ENCODE peak calls at places on chromosomes 13 and 19, in nine cellular contexts. X, C, B, I, G, A, P, D and J are unnamed samples.

GRCh38 chr13:27037571-27037970 is 134.0 kb downstream of the USP12 start:
- DNase-seq in X (no peak), A (no peak), B (no peak), G (no peak), I (no peak), P (no peak), D (no peak), C (no peak), J (no peak)

GRCh38 chr19:13430790-13431582 is 75.3 kb downstream of the CACNA1A start:
- DNase-seq in C (peak), B (peak), A (peak), X (peak), D (peak), G (peak), P (peak), I (peak), J (peak)

GRCh38 chr13:99269627-99270252 is 11.6 kb upstream of the GPR18 start:
- DNase-seq in D (peak), B (no peak), I (no peak), C (peak), P (no peak), X (no peak), A (no peak), G (peak), J (no peak)

GRCh38 chr13:91329736-91330135 is 17.8 kb upstream of the MIR17HG start:
- DNase-seq in A (no peak), I (no peak), P (no peak), X (no peak), G (no peak), C (no peak), D (no peak), B (no peak), J (no peak)

GRCh38 chr19:55384576-55385235 is 614 bp upstream of the TMEM238 start:
- DNase-seq in I (peak), C (no peak), A (no peak), D (no peak), P (no peak), X (no peak), G (no peak), B (no peak), J (no peak)

GRCh38 chr19:35247526-35248309 is 1.1 kb upstream of the LSR start:
- DNase-seq in G (no peak), I (peak), X (peak), P (peak), B (peak), C (peak), D (peak), A (no peak), J (peak)

GRCh38 chr13:51396352-51396751 is 56.5 kb downstream of the INTS6 start:
- DNase-seq in P (no peak), A (no peak), I (no peak), B (no peak), D (peak), C (no peak), G (peak), X (no peak), J (no peak)

GRCh38 chr13:100542546-100543156 is 45.9 kb downstream of the GGACT start:
- DNase-seq in X (no peak), P (no peak), G (peak), D (peak), A (peak), I (no peak), C (peak), B (peak), J (no peak)

GRCh38 chr19:2315818-2316353 is 7.9 kb upstream of the LINGO3 start:
- DNase-seq in I (peak), B (peak), G (peak), P (peak), C (peak), D (peak), X (peak), A (no peak), J (peak)

GRCh38 chr13:21747456-21747855 is 76.6 kb downstream of the FGF9 start:
- DNase-seq in D (no peak), I (no peak), G (no peak), X (no peak), B (no peak), P (no peak), A (no peak), C (no peak), J (no peak)

GRCh38 chr13:30526612-30527217 is 61.0 kb upstream of the HMGB1 start:
- DNase-seq in P (no peak), D (no peak), C (no peak), I (no peak), X (peak), G (peak), A (no peak), B (peak), J (no peak)

GRCh38 chr19:5680083-5680436 is 256 bp downstream of the MICOS13 start:
- DNase-seq in C (peak), I (no peak), B (no peak), D (no peak), G (peak), X (peak), P (no peak), A (no peak), J (no peak)

GRCh38 chr13:59409211-59409610 is 754.5 kb downstream of the DIAPH3 start:
- DNase-seq in P (peak), A (no peak), X (no peak), D (no peak), B (peak), C (no peak), G (peak), I (peak), J (no peak)

GRCh38 chr19:16673226-16673625 is 12.3 kb downstream of the TMEM38A start:
- DNase-seq in I (no peak), C (no peak), D (no peak), P (no peak), A (no peak), G (no peak), X (no peak), B (no peak), J (no peak)

GRCh38 chr13:93233997-93234416 is 7.4 kb downstream of the GPC6 start:
- DNase-seq in I (peak), D (no peak), X (no peak), P (no peak), G (no peak), C (no peak), A (no peak), B (peak), J (no peak)

GRCh38 chr19:39508629-39509028 is 6.3 kb upstream of the SELENOV start:
- DNase-seq in G (no peak), X (no peak), B (no peak), P (no peak), D (no peak), A (no peak), C (no peak), I (no peak), J (no peak)

GRCh38 chr19:39506944-39507714 is 7.8 kb upstream of the SELENOV start:
- DNase-seq in C (no peak), A (no peak), X (peak), G (peak), P (no peak), I (peak), D (peak), B (peak), J (peak)

GRCh38 chr19:39509233-39509632 is 5.7 kb upstream of the SELENOV start:
- DNase-seq in X (no peak), A (no peak), D (no peak), I (no peak), B (no peak), G (no peak), P (no peak), C (no peak), J (no peak)

GRCh38 chr19:39507715-39508364 is 7.1 kb upstream of the SELENOV start:
- DNase-seq in I (no peak), X (no peak), B (no peak), C (no peak), G (no peak), P (no peak), D (no peak), A (no peak), J (no peak)

GRCh38 chr19:39506598-39506943 is 7.8 kb downstream of the DLL3 start:
- DNase-seq in B (no peak), G (no peak), P (no peak), X (no peak), D (no peak), A (no peak), C (no peak), I (no peak), J (no peak)
- TF ChIP-seq CTCF in B (no peak), G (no peak), P (no peak), X (no peak), D (no peak), A (no peak), C (no peak), I (no peak), J (no peak)

GRCh38 chr19:10001899-10002298 is 8.4 kb downstream of the COL5A3 start:
- DNase-seq in X (peak), A (no peak), P (peak), D (no peak), G (peak), B (peak), I (peak), C (peak), J (peak)
- TF ChIP-seq CTCF in X (no peak), A (peak), P (no peak), D (peak), G (peak), B (peak), I (peak), C (peak), J (peak)

GRCh38 chr19:48530044-48530720 is 18.5 kb upstream of the LMTK3 start:
- DNase-seq in D (no peak), C (no peak), I (no peak), G (no peak), A (no peak), X (no peak), P (no peak), B (no peak), J (no peak)

GRCh38 chr19:48530770-48531169 is 19.1 kb upstream of the LMTK3 start:
- DNase-seq in I (no peak), D (no peak), G (no peak), A (no peak), B (no peak), X (no peak), P (no peak), C (no peak), J (no peak)

GRCh38 chr19:48533770-48534169 is 18.2 kb upstream of the SULT2B1 start:
- DNase-seq in C (no peak), B (no peak), G (no peak), X (no peak), I (no peak), P (no peak), D (no peak), A (no peak), J (no peak)

GRCh38 chr19:48524728-48525127 is 13.1 kb upstream of the LMTK3 start:
- DNase-seq in C (no peak), P (no peak), A (no peak), D (no peak), B (no peak), G (no peak), X (no peak), I (no peak), J (no peak)

DNA sequence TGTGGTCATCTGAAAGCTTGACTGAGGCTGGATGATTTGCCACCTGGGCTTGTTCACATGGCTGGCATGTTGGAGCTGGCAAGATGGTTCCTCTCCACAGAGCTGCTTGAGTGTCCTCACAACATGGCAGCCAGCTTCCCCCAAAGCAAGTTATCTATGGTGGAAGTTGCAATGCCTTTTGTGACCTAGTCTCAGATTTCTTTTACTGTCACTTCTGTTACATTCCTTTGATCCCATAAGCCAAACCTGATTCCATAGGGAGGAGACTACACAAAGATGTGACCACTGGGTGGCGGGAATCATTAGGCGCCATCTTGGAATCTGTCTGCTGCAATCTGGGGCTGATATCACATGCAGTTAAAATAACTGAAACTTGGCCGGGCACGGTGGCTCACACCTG is 17.5 kb upstream of the LMTK3 start:
- DNase-seq in G (no peak), C (no peak), D (no peak), A (no peak), I (peak), B (no peak), X (no peak), P (no peak), J (no peak)
- TF ChIP-seq CTCF in G (no peak), C (no peak), D (no peak), A (no peak), I (no peak), B (peak), X (no peak), P (no peak), J (no peak)

GRCh38 chr19:46958542-46958941 is 61.1 kb upstream of the NPAS1 start:
- DNase-seq in D (no peak), G (peak), A (peak), I (no peak), B (no peak), X (no peak), C (no peak), P (no peak), J (no peak)

GRCh38 chr19:46963093-46963734 is 56.4 kb upstream of the NPAS1 start:
- DNase-seq in I (no peak), C (no peak), P (no peak), A (peak), D (no peak), B (no peak), X (no peak), G (peak), J (no peak)

GRCh38 chr19:46967578-46968018 is 52.0 kb upstream of the NPAS1 start:
- DNase-seq in P (peak), X (peak), C (peak), A (no peak), D (no peak), B (no peak), I (no peak), G (no peak), J (no peak)

GRCh38 chr19:46959962-46960556 is 59.6 kb upstream of the NPAS1 start:
- DNase-seq in D (no peak), P (no peak), I (no peak), G (no peak), C (no peak), X (no peak), A (no peak), B (no peak), J (no peak)

DNA sequence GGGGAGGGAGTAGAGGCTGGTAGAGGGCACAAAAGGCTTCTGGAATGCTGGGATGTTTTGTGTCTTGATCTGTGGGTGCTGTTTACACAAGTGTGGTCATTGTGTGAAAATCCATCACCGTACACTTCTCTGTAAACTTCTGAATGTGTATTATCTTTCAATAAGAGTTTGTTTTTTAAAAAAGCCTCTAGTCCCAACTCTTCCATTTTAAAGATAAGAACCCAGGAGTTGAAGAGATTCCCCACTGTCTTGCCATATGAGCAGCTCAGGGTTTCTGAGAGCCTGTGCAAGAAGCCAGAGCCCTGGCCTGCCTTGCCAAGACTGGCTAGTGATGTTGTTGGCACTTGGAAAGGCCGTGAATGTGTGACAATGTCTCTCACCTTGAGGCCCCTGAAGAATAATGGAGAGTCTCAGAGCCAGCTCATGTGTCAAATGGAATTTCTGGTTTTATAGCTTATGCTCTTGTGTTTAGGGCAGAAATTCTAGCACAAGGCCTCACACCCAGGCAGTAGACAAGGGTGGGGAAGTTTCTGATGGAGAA is 57.5 kb upstream of the NPAS1 start:
- DNase-seq in D (no peak), X (no peak), I (no peak), G (no peak), A (no peak), C (no peak), B (no peak), P (no peak), J (no peak)
- TF ChIP-seq CTCF in D (no peak), X (no peak), I (no peak), G (no peak), A (no peak), C (no peak), B (no peak), P (no peak), J (no peak)

DNA sequence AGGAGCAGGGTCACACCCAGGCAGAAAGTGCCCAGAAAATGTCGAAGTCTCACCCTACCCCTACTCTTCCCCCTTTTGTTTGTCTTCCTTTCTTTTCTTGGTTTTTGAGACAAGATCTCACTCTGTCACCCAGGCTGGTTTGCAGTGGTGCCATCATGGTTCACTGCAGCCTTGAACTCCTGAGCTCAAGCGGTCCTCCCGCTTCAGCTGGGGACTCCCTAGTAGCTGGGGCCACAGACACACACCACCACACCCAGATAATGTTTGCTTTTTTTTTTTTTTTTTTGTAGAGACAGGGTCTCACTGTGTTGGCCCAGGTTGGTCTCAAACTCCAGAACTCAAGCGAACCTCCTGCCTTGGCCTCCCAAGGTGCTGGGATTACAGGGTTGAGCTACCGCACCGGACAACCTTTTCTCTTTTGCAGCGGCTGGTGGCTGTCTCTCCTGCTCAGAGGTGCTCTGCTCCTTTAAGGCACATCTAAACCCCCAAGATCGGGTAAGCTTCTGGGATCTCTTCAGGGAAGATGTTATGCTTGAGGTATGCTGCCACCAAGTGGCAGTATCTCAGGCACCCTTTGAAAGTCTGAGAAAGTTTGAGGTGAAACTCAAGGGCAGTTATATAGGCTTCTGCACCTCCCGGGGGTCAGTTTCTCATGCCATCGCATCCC is 22.4 kb upstream of the EBI3 start:
- DNase-seq in D (no peak), P (no peak), G (peak), X (no peak), C (no peak), A (no peak), B (no peak), I (no peak), J (no peak)
- TF ChIP-seq CTCF in D (peak), P (no peak), G (peak), X (no peak), C (peak), A (peak), B (peak), I (peak), J (no peak)

DNA sequence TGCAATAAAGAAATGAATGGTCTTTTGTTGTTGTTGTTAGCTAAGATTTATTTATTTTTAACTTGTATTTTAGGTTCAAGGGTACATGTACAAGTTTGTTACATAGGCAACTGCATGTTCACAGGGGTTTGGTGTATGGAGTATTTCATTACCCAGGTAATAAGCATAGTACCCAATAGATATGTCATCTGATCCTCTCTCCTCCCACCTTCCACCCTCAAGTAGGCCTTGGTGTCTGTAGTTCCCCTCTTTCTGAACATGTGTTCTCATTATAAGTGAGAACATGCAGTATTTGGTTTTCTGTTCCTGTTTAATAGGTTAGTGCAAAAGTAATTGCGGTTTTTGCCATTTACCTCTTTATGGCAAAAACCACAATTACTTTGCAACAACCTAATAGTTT is 554.1 kb downstream of the TBC1D4 start:
- DNase-seq in A (no peak), I (no peak), D (no peak), B (no peak), G (no peak), C (no peak), P (no peak), X (no peak), J (no peak)
- TF ChIP-seq CTCF in A (no peak), I (no peak), D (no peak), B (no peak), G (no peak), C (no peak), P (no peak), X (no peak), J (no peak)

DNA sequence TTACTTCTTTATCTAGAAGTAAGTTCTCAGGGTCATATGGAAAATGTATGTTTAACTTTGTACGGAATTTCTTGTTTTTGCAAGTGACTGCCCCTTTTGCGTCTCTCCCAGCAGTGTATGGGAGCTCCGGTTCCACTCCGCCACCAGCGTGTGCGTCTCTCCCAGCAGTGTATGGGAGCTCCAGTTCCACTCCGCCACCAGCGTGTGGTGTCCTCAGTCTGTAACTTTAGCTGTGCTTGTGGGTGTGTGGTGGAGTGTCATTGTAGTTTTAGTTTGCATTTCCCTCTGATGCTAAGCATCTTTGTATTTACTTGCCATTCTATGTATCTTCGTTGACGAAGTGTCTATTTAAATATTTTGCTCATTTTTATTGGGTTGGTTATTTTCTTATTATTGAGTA is 2.4 kb downstream of the CUL4A start:
- DNase-seq in B (peak), I (peak), D (no peak), P (no peak), G (no peak), X (peak), A (no peak), C (no peak), J (peak)
- TF ChIP-seq CTCF in B (peak), I (peak), D (no peak), P (no peak), G (no peak), X (peak), A (no peak), C (no peak), J (no peak)